ENCODE peak calls at places on chromosomes 7 and 10, in six cellular contexts. Z, E, L, S, D and O are unnamed samples.

GRCh38 chr10:99532687-99533495 is at the start of gene NKX2-3:
- DNase-seq in Z (no peak), E (no peak), L (no peak), S (peak), D (peak), O (no peak)

GRCh38 chr10:92240289-92241157 is 50.4 kb downstream of the CPEB3 start:
- DNase-seq in Z (no peak), E (peak), L (peak), S (peak), D (peak), O (peak)

GRCh38 chr10:94194256-94194655 is 168.5 kb downstream of the NOC3L start:
- DNase-seq in Z (no peak), E (no peak), L (no peak), S (no peak), D (peak), O (no peak)

GRCh38 chr10:77248104-77248503 is 389.5 kb downstream of the KCNMA1 start:
- DNase-seq in Z (no peak), E (no peak), L (no peak), S (peak), D (no peak), O (no peak)

GRCh38 chr10:127911867-127912257 is 5.0 kb downstream of the PTPRE start:
- DNase-seq in Z (no peak), E (no peak), L (no peak), S (no peak), D (peak), O (no peak)

GRCh38 chr7:100493476-100494264 is 9.9 kb downstream of the NYAP1 start:
- DNase-seq in Z (no peak), E (no peak), L (peak), S (peak), D (peak), O (peak)

GRCh38 chr10:68666280-68666760 is 54.7 kb upstream of the CCAR1 start:
- DNase-seq in Z (no peak), E (peak), L (no peak), S (no peak), D (peak), O (no peak)

GRCh38 chr7:30321992-30322637 is 37.7 kb downstream of the ZNRF2 start:
- DNase-seq in Z (no peak), E (no peak), L (no peak), S (no peak), D (no peak), O (no peak)

GRCh38 chr10:23157691-23158369 is 34.3 kb upstream of the PTF1A start:
- DNase-seq in Z (no peak), E (peak), L (peak), S (peak), D (peak), O (peak)

GRCh38 chr7:32155712-32156111 is 85.5 kb upstream of the PDE1C start:
- DNase-seq in Z (no peak), E (no peak), L (no peak), S (no peak), D (no peak), O (no peak)

GRCh38 chr7:112869111-112869774 is 79.0 kb upstream of the TMEM168 start:
- DNase-seq in Z (no peak), E (no peak), L (no peak), S (peak), D (peak), O (peak)

GRCh38 chr7:13982940-13983677 is 6.4 kb downstream of the ETV1 start:
- DNase-seq in Z (no peak), E (no peak), L (no peak), S (no peak), D (no peak), O (no peak)

GRCh38 chr7:123367508-123368122 is 166.8 kb downstream of the IQUB start:
- DNase-seq in Z (no peak), E (no peak), L (no peak), S (peak), D (peak), O (peak)

GRCh38 chr7:114789942-114790341 is 132.0 kb upstream of the MDFIC start:
- DNase-seq in Z (no peak), E (peak), L (no peak), S (no peak), D (no peak), O (no peak)

GRCh38 chr7:12833829-12834228 is 146.4 kb downstream of the ARL4A start:
- DNase-seq in Z (no peak), E (no peak), L (no peak), S (no peak), D (no peak), O (no peak)

GRCh38 chr7:148521271-148521670 is 69.3 kb upstream of the C7orf33 start:
- DNase-seq in Z (no peak), E (no peak), L (no peak), S (no peak), D (no peak), O (no peak)

GRCh38 chr7:21923663-21924062 is 22.0 kb downstream of the CDCA7L start:
- DNase-seq in Z (no peak), E (no peak), L (no peak), S (no peak), D (no peak), O (peak)

GRCh38 chr7:155439311-155440017 is 18.5 kb upstream of the EN2 start:
- DNase-seq in Z (no peak), E (no peak), L (no peak), S (no peak), D (no peak), O (no peak)

GRCh38 chr7:18503068-18503859 is 7.7 kb downstream of the HDAC9 start:
- DNase-seq in Z (no peak), E (no peak), L (no peak), S (no peak), D (no peak), O (no peak)

GRCh38 chr7:87148332-87148955 is 3.8 kb upstream of the DMTF1 start:
- DNase-seq in Z (no peak), E (no peak), L (peak), S (no peak), D (peak), O (peak)

GRCh38 chr10:14904316-14904732 is 25.7 kb downstream of the SUV39H2 start:
- DNase-seq in Z (no peak), E (no peak), L (no peak), S (no peak), D (peak), O (peak)

GRCh38 chr7:24721378-24722030 is 35.8 kb downstream of the GSDME start:
- DNase-seq in Z (no peak), E (no peak), L (no peak), S (no peak), D (peak), O (no peak)

GRCh38 chr7:48389977-48390376 is 218.7 kb downstream of the ABCA13 start:
- DNase-seq in Z (no peak), E (peak), L (no peak), S (no peak), D (no peak), O (no peak)

GRCh38 chr7:140640727-140641531 is at the start of gene DENND2A:
- DNase-seq in Z (no peak), E (no peak), L (peak), S (peak), D (no peak), O (peak)

GRCh38 chr10:68470300-68470699 is 1.5 kb downstream of the DNA2 start:
- DNase-seq in Z (no peak), E (no peak), L (no peak), S (no peak), D (no peak), O (no peak)